ENCODE peak calls at places on chromosome 17, in eight cellular contexts. S is AML-193; F is aorta; X is activated CD4-positive, alpha-beta T cell treated with anti-CD3 and anti-CD28 coated beads, Interleukin-2, amount 50 U/mL, for 1 hour; I is NCI-H2081; P is NCI-H510A treated with DMSO at 0.1 percent for 48 hours; G is GM19239; C is GOT3. D is an unnamed sample.

GRCh38 chr17:55895112-55895759 is 144.4 kb downstream of the PCTP start:
- DNase-seq in G (no peak), I (no peak), C (no peak), S (no peak), P (no peak), X (no peak), F (no peak), D (no peak)

GRCh38 chr17:885971-886571 is 93.5 kb downstream of the NXN start:
- DNase-seq in C (no peak), P (no peak), I (no peak), X (no peak), S (no peak), F (peak), G (no peak), D (no peak)

GRCh38 chr17:17401271-17401781 is 75.5 kb upstream of the MED9 start:
- DNase-seq in P (no peak), X (no peak), G (no peak), I (no peak), S (no peak), F (no peak), C (no peak), D (peak)

GRCh38 chr17:79651266-79651665 is 40.4 kb upstream of the RBFOX3 start:
- DNase-seq in F (no peak), P (no peak), G (no peak), I (no peak), C (no peak), S (no peak), X (no peak), D (no peak)

GRCh38 chr17:28524476-28525415 is 18.6 kb downstream of the FOXN1 start:
- DNase-seq in I (no peak), S (no peak), F (no peak), C (no peak), P (no peak), X (no peak), G (no peak), D (peak)

GRCh38 chr17:81295678-81296381 is 723 bp upstream of the SLC38A10 start:
- DNase-seq in C (no peak), I (peak), P (peak), S (peak), G (peak), F (no peak), X (peak), D (peak)

GRCh38 chr17:1785925-1786324 is 24.1 kb downstream of the SERPINF1 start:
- DNase-seq in P (no peak), C (no peak), G (no peak), F (peak), I (no peak), X (no peak), S (no peak), D (no peak)

GRCh38 chr17:70144260-70144846 is 25.0 kb upstream of the KCNJ2 start:
- DNase-seq in G (no peak), C (no peak), S (peak), P (peak), X (no peak), F (no peak), I (peak), D (no peak)

GRCh38 chr17:82590881-82591539 is 57.2 kb downstream of the WDR45B start:
- DNase-seq in P (no peak), C (no peak), X (no peak), I (no peak), S (no peak), G (no peak), F (no peak), D (no peak)

GRCh38 chr17:35467824-35468223 is 19.3 kb upstream of the SLFN13 start:
- DNase-seq in X (no peak), G (no peak), I (no peak), C (no peak), S (no peak), P (no peak), F (no peak), D (no peak)

GRCh38 chr17:82105882-82106696 is 8.1 kb upstream of the FASN start:
- DNase-seq in S (peak), F (peak), P (peak), C (no peak), G (peak), X (peak), I (peak), D (peak)

GRCh38 chr17:17387461-17388362 is 84.5 kb downstream of the NT5M start:
- DNase-seq in X (no peak), G (no peak), S (no peak), P (peak), C (no peak), F (no peak), I (peak), D (peak)

GRCh38 chr17:35890774-35891155 is 10.6 kb upstream of the CCL5 start:
- DNase-seq in G (no peak), X (peak), F (peak), S (no peak), P (peak), I (no peak), C (no peak), D (no peak)

GRCh38 chr17:4536742-4537411 is 18.3 kb downstream of the MYBBP1A start:
- DNase-seq in F (no peak), P (no peak), S (no peak), G (no peak), X (no peak), C (no peak), I (no peak), D (peak)

GRCh38 chr17:69567130-69567529 is 152.6 kb downstream of the MAP2K6 start:
- DNase-seq in F (no peak), C (no peak), P (no peak), I (no peak), X (no peak), S (no peak), G (no peak), D (no peak)

GRCh38 chr17:81388612-81389367 is 6.5 kb upstream of the BAHCC1 start:
- DNase-seq in I (no peak), C (no peak), X (no peak), G (no peak), S (no peak), P (no peak), F (no peak), D (peak)

GRCh38 chr17:75348386-75349012 is 57.0 kb downstream of the GRB2 start:
- DNase-seq in P (no peak), I (no peak), X (no peak), C (no peak), G (no peak), F (no peak), S (no peak), D (peak)

GRCh38 chr17:17200311-17200710 is 5.8 kb downstream of the PLD6 start:
- DNase-seq in P (no peak), X (no peak), I (no peak), F (no peak), C (no peak), G (no peak), S (no peak), D (peak)

GRCh38 chr17:74852237-74853047 is 7.2 kb downstream of the GRIN2C start:
- DNase-seq in G (peak), C (no peak), P (peak), F (no peak), S (no peak), I (peak), X (peak), D (no peak)

GRCh38 chr17:68328676-68329075 is 37.4 kb downstream of the ARSG start:
- DNase-seq in X (no peak), I (no peak), S (no peak), F (no peak), G (no peak), C (no peak), P (no peak), D (no peak)

GRCh38 chr17:69898606-69899005 is 176.4 kb upstream of the KCNJ16 start:
- DNase-seq in X (no peak), G (no peak), S (no peak), C (no peak), F (no peak), P (no peak), I (no peak), D (no peak)

GRCh38 chr17:82932146-82933005 is 92.6 kb upstream of the ZNF750 start:
- DNase-seq in X (no peak), I (no peak), P (no peak), F (no peak), C (no peak), G (no peak), S (no peak), D (peak)

GRCh38 chr17:37813753-37814152 is 68.9 kb upstream of the HNF1B start:
- DNase-seq in F (no peak), I (no peak), C (no peak), X (no peak), S (no peak), G (no peak), P (no peak), D (peak)

GRCh38 chr17:52606590-52606989 is 448.1 kb upstream of the CA10 start:
- DNase-seq in F (no peak), I (no peak), S (no peak), P (no peak), X (no peak), C (no peak), G (no peak), D (peak)

GRCh38 chr17:69857412-69857835 is 217.6 kb upstream of the KCNJ16 start:
- DNase-seq in X (no peak), S (no peak), P (no peak), C (peak), G (no peak), F (no peak), I (peak), D (peak)

GRCh38 chr17:67833946-67834631 is 8.8 kb downstream of the BPTF start:
- DNase-seq in X (no peak), P (no peak), S (no peak), G (no peak), F (no peak), C (no peak), I (no peak), D (peak)

D was measured in osteoblast.